ENCODE peak calls at places on chromosome 7, in six cellular contexts. B, J, P, E, Y and Z are unnamed samples. For H3K27me3, the result is how much of the 10 kb centered on the place peaks cover.

GRCh38 chr7:140059288-140060242 is 3.2 kb downstream of the PARP12 start:
- DNase-seq in B (peak), J (peak), P (peak), E (peak), Y (peak), Z (peak)

GRCh38 chr7:82319674-82320118 is 123.9 kb downstream of the CACNA2D1 start:
- DNase-seq in B (peak), J (peak), P (peak), E (peak), Y (peak), Z (no peak)

GRCh38 chr7:47262881-47263280 is 319.0 kb downstream of the TNS3 start:
- DNase-seq in B (no peak), J (no peak), P (no peak), E (no peak), Y (no peak), Z (no peak)

GRCh38 chr7:44257618-44258422 is 57.0 kb downstream of the YKT6 start:
- DNase-seq in B (peak), J (peak), P (peak), E (peak), Y (peak), Z (peak)

GRCh38 chr7:41010418-41010817 is 692.5 kb downstream of the INHBA start:
- DNase-seq in B (no peak), J (no peak), P (peak), E (no peak), Y (no peak), Z (no peak)

GRCh38 chr7:3005257-3005656 is 38.4 kb downstream of the CARD11 start:
- DNase-seq in B (no peak), J (no peak), P (no peak), E (no peak), Y (no peak), Z (no peak)

GRCh38 chr7:151429555-151430331 is 10.2 kb downstream of the CRYGN start:
- DNase-seq in B (peak), J (no peak), P (no peak), E (no peak), Y (no peak), Z (peak)

GRCh38 chr7:11177793-11178192 is 204.1 kb downstream of the PHF14 start:
- DNase-seq in B (no peak), J (no peak), P (no peak), E (no peak), Y (peak), Z (no peak)

GRCh38 chr7:82507365-82507975 is 63.9 kb upstream of the CACNA2D1 start:
- DNase-seq in B (no peak), J (no peak), P (no peak), E (no peak), Y (no peak), Z (no peak)

GRCh38 chr7:82633592-82633991 is 190.0 kb upstream of the CACNA2D1 start:
- DNase-seq in B (no peak), J (no peak), P (no peak), E (no peak), Y (no peak), Z (no peak)

GRCh38 chr7:57646901-57647246 is 196.9 kb downstream of the ZNF716 start:
- DNase-seq in B (no peak), J (peak), P (no peak), E (no peak), Y (no peak), Z (no peak)

GRCh38 chr7:67361150-67361549 is 364.5 kb downstream of the TYW1 start:
- DNase-seq in B (no peak), J (no peak), P (no peak), E (no peak), Y (no peak), Z (no peak)

GRCh38 chr7:7434379-7434778 is 101.3 kb downstream of the COL28A1 start:
- DNase-seq in B (no peak), J (no peak), P (no peak), E (no peak), Y (no peak), Z (no peak)

GRCh38 chr7:596819-597182 is 77.2 kb upstream of the PDGFA start:
- DNase-seq in B (no peak), J (no peak), P (no peak), E (no peak), Y (no peak), Z (no peak)

GRCh38 chr7:120005720-120006119 is 267.3 kb upstream of the KCND2 start:
- DNase-seq in B (no peak), J (no peak), P (no peak), E (no peak), Y (no peak), Z (no peak)

GRCh38 chr7:98286093-98286525 is 4.6 kb downstream of the BRI3 start:
- DNase-seq in B (peak), J (peak), P (peak), E (peak), Y (peak), Z (no peak)

DNA sequence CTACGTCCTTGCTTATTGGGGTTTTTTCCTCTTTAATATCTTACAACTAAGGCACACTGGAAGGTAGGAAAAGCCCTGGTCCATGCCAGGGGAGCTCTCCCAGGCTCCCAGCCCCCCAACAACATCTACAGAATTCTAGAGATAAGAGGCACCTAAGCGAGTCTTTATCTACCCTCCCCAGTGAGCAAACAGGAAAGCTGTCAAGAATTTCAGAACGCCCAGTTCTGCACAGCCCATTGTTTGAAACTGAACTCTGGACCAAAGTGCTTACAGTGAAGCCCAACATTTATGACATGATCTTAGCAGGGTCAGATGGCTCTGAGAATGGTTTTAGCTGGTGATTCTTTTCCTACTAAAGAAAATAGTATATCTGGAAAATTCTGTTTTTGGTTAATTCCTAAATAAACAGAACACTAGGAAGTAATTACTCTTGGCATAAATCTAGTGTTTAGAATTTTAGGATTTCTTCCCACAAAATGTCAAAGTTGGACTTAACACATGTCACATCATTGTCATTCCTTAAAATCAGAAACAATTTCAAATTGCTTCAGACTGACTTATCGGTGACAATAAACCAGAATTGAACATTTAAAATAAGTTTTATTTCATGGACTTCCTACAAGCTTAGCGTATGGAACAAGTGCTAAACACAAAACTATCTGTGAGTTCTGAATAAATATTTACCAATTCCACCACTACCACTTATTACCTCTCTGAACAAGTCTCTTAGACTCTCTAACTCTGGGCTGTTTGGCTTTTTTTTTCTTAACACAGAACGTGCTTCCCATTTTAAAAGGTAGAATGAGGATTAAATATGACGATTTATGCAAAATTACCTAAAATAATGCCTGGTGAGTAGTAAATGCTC is 31.3 kb upstream of the RNF32 start:
- DNase-seq in B (peak), J (no peak), P (no peak), E (no peak), Y (no peak), Z (no peak)
- H3K27me3 ChIP-seq in B (under half), J (under half), P (under half), E (under half), Y (under half), Z (under half)

DNA sequence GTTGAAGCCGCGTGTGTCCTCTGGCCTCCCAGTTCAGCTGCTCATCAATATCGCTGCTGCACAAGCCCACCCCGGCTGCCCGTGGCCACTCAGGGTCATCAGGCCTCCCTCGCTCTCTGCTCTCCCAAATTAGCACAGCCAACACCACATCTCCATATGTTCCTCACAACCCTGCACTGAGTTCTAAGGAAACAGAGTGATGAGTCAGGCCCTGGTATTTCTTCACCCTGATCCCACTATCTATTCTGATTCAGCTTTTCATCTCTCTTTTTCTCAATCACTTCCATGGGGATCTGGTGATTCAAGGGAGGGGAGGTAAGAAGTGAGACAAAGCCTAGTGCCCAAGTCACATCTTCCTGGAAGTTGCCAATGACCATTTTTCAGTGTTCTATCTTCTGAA is 23.8 kb downstream of the CYTH3 start:
- DNase-seq in B (no peak), J (no peak), P (no peak), E (no peak), Y (peak), Z (no peak)
- H3K27ac ChIP-seq in B (no peak), J (no peak), P (no peak), E (no peak), Y (peak), Z (no peak)

GRCh38 chr7:104779888-104780287 is 234.1 kb upstream of the KMT2E start:
- DNase-seq in B (no peak), J (no peak), P (no peak), E (no peak), Y (no peak), Z (no peak)
- H3K27me3 ChIP-seq in B (under half), J (under half), P (under half), E (under half), Y (under half), Z (under half)

GRCh38 chr7:146359181-146359580 is 242.6 kb downstream of the CNTNAP2 start:
- DNase-seq in B (no peak), J (no peak), P (no peak), E (no peak), Y (peak), Z (no peak)
- H3K27ac ChIP-seq in B (no peak), J (no peak), P (no peak), E (no peak), Y (no peak), Z (no peak)

GRCh38 chr7:156998988-156999610 is 11.4 kb downstream of the MNX1 start:
- DNase-seq in B (no peak), J (peak), P (no peak), E (no peak), Y (no peak), Z (no peak)
- H3K27me3 ChIP-seq in B (half or more), J (under half), P (under half), E (under half), Y (half or more), Z (under half)

GRCh38 chr7:24827027-24827426 is 69.8 kb upstream of the GSDME start:
- DNase-seq in B (no peak), J (no peak), P (no peak), E (no peak), Y (no peak), Z (no peak)

GRCh38 chr7:24824896-24825295 is 67.6 kb upstream of the GSDME start:
- DNase-seq in B (no peak), J (no peak), P (no peak), E (no peak), Y (no peak), Z (no peak)

GRCh38 chr7:24826662-24827020 is 69.4 kb upstream of the GSDME start:
- DNase-seq in B (no peak), J (no peak), P (no peak), E (no peak), Y (no peak), Z (peak)

GRCh38 chr7:24825315-24825917 is 68.2 kb upstream of the GSDME start:
- DNase-seq in B (no peak), J (no peak), P (no peak), E (no peak), Y (no peak), Z (no peak)

DNA sequence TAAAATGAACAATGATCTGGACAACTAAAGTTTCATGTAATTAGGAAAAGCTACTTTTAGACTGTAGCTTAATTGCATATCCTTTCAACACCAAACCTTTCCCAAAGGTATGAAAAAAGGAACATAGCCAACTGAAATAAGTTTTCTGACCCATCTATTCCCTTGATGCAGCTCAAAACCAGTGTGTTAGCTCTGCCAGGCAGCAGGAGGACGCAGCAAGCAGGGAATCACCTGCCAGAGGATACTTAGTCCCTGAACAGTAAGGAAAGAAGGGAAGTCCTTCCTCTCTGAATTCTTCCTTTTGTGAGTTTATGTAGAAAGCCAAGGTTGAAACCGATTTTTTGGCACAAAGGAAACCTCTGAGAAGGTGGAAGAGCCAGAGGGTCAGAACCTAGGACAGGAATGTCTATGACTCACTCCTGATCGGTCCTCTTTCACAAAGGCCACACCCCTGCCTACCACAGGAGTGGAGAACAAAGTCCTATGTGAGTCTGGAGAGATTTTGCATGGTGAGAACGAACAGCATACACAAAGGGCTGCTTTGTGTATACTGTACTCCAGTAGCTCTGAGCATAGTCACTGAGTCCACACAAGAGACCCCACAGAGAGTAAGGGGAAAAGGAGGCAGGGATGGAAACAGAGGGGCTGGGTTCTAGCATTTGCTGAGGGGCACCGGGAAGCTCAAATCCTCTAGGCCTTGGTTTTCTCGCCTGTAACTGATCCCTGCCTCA is 68.8 kb upstream of the GSDME start:
- DNase-seq in B (peak), J (no peak), P (no peak), E (peak), Y (peak), Z (peak)
- H3K27ac ChIP-seq in B (peak), J (no peak), P (no peak), E (no peak), Y (peak), Z (no peak)